ENCODE peak calls at places on chromosomes 7 and 10, in five cellular contexts. B is psoas muscle, A is left ventricle myocardium inferior, R is cardiac muscle cell, M is IMR-90. K is an unnamed sample. For H3K27me3 and H3K9me3, the result is how much of the 10 kb centered on the place peaks cover.

GRCh38 chr7:120273476-120273975 is 551 bp downstream of the KCND2 start:
- DNase-seq in B (peak), A (peak), R (peak), M (no peak), K (peak)

GRCh38 chr10:70992436-70992835 is 104.1 kb upstream of the PCBD1 start:
- DNase-seq in B (no peak), A (no peak), R (no peak), M (no peak), K (no peak)

GRCh38 chr10:92011560-92012214 is 88.1 kb downstream of the BTAF1 start:
- DNase-seq in B (no peak), A (no peak), R (no peak), M (peak), K (no peak)

GRCh38 chr10:46523119-46523880 is 33.2 kb downstream of the GPRIN2 start:
- DNase-seq in B (peak), A (peak), R (no peak), M (no peak), K (peak)

GRCh38 chr7:50728184-50728583 is 54.5 kb downstream of the GRB10 start:
- DNase-seq in B (no peak), A (no peak), R (no peak), M (peak), K (no peak)

GRCh38 chr7:151900591-151901312 is 23.8 kb upstream of the PRKAG2 start:
- DNase-seq in B (no peak), A (no peak), R (no peak), M (no peak), K (no peak)

GRCh38 chr7:125670926-125671572 is 741.4 kb upstream of the POT1 start:
- DNase-seq in B (no peak), A (no peak), R (peak), M (no peak), K (no peak)

GRCh38 chr7:2508327-2509231 is 11.0 kb upstream of the LFNG start:
- DNase-seq in B (peak), A (peak), R (no peak), M (peak), K (peak)

GRCh38 chr10:926075-926698 is 5.3 kb downstream of the LARP4B start:
- DNase-seq in B (no peak), A (no peak), R (no peak), M (no peak), K (peak)

GRCh38 chr10:110008518-110009339 is 945 bp downstream of the ADD3 start:
- DNase-seq in B (no peak), A (peak), R (peak), M (no peak), K (peak)

GRCh38 chr10:5567477-5567876 is 42.7 kb downstream of the CALML3 start:
- DNase-seq in B (no peak), A (no peak), R (no peak), M (no peak), K (no peak)

GRCh38 chr10:5568984-5569383 is 44.2 kb downstream of the CALML3 start:
- DNase-seq in B (no peak), A (no peak), R (no peak), M (no peak), K (no peak)

GRCh38 chr10:5570007-5570655 is 45.4 kb downstream of the CALML3 start:
- DNase-seq in B (peak), A (peak), R (no peak), M (no peak), K (peak)

GRCh38 chr10:5570979-5571810 is 46.4 kb downstream of the CALML3 start:
- DNase-seq in B (peak), A (peak), R (no peak), M (no peak), K (peak)

DNA sequence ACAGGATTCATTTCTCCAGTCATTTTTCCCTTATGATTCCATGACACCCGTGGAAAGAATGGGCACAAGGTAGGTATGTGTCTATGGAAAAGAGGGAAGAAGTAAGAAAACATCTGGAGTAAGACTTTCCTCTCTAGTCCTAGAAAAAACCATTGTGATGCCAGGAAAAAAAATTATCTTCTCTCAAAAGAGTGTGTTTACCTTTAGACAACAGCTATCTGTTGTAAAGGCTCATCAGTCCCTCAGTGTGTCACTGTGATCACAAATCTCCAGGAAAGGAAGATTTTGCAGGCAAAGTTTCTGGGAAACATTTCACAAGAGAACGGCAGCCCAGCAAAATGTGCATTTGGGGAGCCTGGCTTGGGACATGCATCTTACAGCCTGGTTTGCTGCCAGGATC is 44.8 kb downstream of the CALML3 start:
- DNase-seq in B (peak), A (no peak), R (no peak), M (no peak), K (peak)
- H3K27me3 ChIP-seq in B (under half), A (under half), R (under half), M (under half), K (under half)

DNA sequence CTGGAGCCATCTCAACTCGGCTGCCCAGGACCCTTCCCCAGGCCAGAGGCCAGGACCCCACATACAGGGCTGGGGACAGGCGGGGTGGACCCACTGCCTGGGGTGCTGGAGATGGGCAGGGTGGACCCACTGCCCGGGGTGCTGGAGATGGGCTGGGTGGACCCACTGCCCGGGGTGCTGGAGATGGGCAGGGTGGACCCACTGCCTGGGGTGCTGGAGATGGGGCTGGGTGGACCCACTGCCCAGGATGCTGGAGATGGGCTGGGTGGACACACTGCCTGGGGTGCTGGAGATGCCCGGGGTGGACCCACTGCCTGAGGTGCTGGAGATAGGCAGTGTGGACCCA is 32.4 kb upstream of the FOXL3 start:
- DNase-seq in B (peak), A (no peak), R (no peak), M (no peak), K (peak)
- H3K9me3 ChIP-seq in B (under half), A (under half), R (under half), M (under half), K (under half)

GRCh38 chr7:128363261-128363721 is 1.8 kb upstream of the PRRT4 start:
- DNase-seq in B (no peak), A (no peak), R (no peak), M (no peak), K (no peak)
- H3K27me3 ChIP-seq in B (under half), A (half or more), R (half or more), M (half or more), K (under half)

DNA sequence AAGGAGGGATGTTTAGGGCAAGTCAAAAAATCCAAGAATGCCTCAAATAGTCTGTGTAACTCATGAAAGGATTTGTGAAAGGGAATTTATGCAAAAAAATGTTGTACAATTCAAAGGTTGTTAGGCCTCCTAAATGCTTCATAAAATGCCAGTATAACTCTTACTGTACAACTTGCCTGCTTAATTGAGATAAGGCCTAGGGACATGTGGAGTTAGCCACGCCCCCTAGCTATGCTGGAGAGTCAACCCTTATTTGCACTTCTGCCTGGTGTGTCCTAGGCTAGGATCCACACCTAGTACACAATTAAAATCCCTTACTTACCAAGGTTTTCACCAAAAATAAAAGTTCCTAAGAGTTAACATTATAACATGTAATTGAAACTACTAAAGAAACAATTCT is 77.2 kb downstream of the ZNF680 start:
- DNase-seq in B (no peak), A (no peak), R (no peak), M (no peak), K (no peak)
- H3K9me3 ChIP-seq in B (under half), A (under half), R (under half), M (under half), K (under half)

DNA sequence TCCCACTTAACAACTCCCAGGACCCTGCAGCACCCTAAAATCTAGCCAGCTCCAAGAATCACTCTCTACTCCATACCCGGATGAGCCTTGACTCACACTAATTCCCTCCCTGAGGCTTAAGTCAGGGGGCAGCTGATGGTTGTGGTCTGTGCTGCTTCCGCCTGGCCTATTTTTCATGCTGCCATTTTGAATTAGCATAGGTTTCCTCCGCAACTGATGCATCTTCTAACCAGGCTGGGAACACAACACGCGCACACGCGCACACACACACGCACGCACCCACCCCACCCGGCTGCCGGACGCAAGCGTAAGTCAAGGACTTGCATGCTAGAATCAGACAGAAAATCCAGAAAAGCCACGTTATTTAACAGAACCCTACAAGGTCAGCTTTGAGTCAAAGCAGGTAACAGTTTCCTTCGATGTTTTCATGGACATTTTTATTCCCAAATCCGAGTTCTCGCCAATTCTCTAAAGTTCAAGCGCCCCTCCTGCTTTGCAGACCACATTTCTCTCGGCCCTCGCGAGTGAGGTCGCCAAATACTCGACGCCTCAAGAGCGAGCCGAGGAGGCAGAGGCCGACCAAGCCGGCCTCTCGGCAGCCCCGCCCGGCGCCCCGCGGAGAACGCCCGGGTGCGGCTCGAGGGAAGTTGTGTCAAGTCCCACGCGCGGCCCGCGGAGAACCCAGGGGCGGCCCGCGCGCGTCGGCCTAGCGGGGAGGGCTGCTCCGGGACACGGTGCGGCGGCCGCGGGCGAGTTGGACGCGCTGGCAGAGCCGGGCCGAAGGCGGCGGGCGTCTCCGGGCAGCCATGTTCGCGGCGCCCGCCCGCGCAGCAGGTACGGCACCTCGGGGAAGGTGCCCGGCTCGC is 977 bp downstream of the SCRN1 start:
- DNase-seq in B (peak), A (peak), R (peak), M (peak), K (peak)
- H3K27me3 ChIP-seq in B (under half), A (under half), R (under half), M (under half), K (under half)

GRCh38 chr10:21885940-21886339 is 117.6 kb downstream of the DNAJC1 start:
- DNase-seq in B (no peak), A (no peak), R (no peak), M (no peak), K (no peak)

GRCh38 chr10:21891439-21891838 is 112.1 kb downstream of the DNAJC1 start:
- DNase-seq in B (no peak), A (no peak), R (no peak), M (no peak), K (no peak)

GRCh38 chr10:21894648-21895342 is 108.7 kb downstream of the DNAJC1 start:
- DNase-seq in B (no peak), A (no peak), R (no peak), M (no peak), K (no peak)

GRCh38 chr10:21889477-21890275 is 113.9 kb downstream of the DNAJC1 start:
- DNase-seq in B (no peak), A (no peak), R (no peak), M (no peak), K (no peak)

DNA sequence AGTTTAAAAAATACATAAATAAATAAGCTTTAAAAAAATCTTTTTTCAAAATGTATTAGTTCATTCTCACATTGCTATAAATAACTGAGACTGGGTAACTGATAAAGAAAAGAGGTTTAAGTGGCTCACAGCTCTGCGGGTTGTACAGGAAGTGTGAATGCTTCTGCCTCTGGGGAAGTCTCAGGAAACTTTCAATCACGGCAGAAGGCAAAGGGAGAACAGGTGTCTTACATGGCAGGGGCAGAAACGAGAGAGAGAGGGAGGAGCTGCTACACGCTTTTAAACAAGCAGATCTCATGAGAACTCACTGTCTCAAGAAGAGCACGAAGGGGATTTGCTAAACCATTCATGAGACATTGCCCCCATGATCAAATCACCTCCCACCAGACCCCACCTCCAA is 114.6 kb downstream of the DNAJC1 start:
- DNase-seq in B (no peak), A (no peak), R (peak), M (no peak), K (no peak)
- H3K9me3 ChIP-seq in B (under half), A (half or more), R (under half), M (under half), K (under half)

GRCh38 chr7:27152816-27153486 is 568 bp upstream of the HOXA3 start:
- DNase-seq in B (no peak), A (no peak), R (no peak), M (no peak), K (peak)
- H3K27me3 ChIP-seq in B (under half), A (half or more), R (half or more), M (under half), K (half or more)

GRCh38 chr7:18975276-18975675 is 142.2 kb downstream of the TWIST1 start:
- DNase-seq in B (no peak), A (no peak), R (no peak), M (no peak), K (no peak)

GRCh38 chr7:18978108-18978495 is 139.3 kb downstream of the TWIST1 start:
- DNase-seq in B (no peak), A (no peak), R (no peak), M (peak), K (no peak)

GRCh38 chr7:18974803-18975202 is 142.6 kb downstream of the TWIST1 start:
- DNase-seq in B (no peak), A (no peak), R (no peak), M (peak), K (no peak)

GRCh38 chr7:18975689-18976280 is 141.7 kb downstream of the TWIST1 start:
- DNase-seq in B (no peak), A (no peak), R (no peak), M (no peak), K (no peak)

DNA sequence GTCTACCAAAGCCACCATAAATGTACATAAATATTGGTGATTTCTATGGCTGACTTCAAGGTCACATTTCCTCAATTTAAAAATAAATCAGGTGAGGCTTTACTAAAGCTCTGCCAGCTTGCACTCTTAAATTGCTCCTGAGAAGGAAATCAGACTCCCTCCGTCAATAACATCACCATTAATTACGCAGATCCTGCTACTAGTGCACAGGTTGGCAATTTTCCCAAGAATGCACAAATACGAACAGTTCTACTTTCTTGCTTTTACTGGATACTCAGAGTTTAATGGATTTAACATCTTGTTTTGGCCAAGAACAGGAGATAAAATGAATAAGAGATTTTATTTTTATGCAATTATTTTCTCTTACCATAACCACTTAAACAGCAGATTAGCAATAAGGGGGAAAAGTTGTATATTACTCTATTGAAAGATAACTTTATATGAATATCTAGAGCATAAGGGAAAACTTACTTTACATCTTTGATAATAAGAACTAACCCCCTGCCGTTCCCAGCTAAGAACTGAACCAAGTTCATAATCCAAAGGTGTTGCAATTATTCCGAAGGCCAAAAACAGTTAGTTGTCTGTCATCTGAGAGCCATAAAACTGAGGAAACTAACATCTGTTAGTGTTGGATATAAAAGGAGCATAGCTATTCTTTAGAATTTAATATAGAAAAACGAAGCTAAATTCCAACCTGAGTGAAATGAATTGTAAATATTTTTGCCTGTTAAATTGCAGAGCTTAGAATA is 140.5 kb downstream of the TWIST1 start:
- DNase-seq in B (no peak), A (no peak), R (no peak), M (no peak), K (no peak)
- H3K9me3 ChIP-seq in B (under half), A (under half), R (under half), M (under half), K (under half)

DNA sequence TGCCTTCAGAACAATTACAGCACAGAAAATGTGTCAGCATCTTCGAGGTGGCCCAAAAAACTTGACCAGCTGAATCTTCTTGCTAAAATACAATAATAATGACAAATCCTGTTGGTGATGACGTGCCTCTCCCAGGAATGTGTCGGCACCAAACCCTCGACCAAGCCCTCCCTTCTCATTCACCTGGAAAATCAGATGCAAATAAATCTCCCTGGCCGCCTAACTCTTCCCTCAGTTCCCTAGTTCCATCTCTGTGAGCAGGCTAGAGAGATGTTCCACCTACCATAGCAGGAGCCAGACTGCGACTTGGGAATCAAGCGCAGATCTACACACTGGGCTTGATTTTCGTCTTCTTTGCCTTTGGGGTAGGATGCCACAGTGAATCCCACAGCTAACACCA is 4.1 kb downstream of the PRSS1 start:
- DNase-seq in B (no peak), A (no peak), R (no peak), M (no peak), K (no peak)
- H3K27me3 ChIP-seq in B (under half), A (under half), R (under half), M (under half), K (under half)

DNA sequence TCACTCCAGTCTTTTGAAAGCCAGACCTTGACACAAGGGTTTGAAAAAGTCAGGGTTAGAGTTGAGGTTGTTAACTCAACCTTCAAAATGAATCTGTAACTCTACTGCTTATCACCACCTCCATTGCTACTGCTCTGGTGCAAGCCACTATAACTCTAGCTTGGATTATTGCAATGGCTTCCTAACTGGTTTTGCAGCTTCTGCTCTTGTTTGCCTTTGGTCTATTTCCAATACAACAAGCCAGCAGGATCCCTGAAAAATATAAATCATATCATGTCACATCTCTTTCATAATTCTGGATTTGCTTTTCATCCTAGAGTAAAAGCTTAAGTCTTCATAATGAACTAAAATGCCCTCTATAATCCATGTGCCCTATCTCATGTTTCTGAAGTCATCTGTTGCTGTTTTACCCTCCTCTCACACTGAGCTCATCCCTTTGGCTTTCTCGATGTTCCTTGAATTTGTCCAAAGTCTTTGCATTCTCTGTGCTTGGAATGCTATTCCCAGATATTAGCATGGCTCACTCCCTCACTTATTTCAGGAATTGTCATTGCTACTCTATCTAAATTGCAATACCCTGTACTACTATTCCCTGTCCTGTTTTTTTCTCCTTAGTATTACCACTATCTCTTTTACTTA is 11.0 kb downstream of the TAS2R60 start:
- DNase-seq in B (no peak), A (no peak), R (no peak), M (no peak), K (no peak)
- H3K9me3 ChIP-seq in B (under half), A (under half), R (under half), M (under half), K (under half)